ENCODE peak calls at places on chromosomes 13 and 19, in four cellular contexts. O is A549, G is HepG2, P is K562. W is an unnamed sample.

GRCh38 chr13:36986462-36987240 is 12.5 kb downstream of the ALG5 start:
- DNase-seq in O (no peak), G (no peak), P (no peak), W (no peak)

GRCh38 chr19:39166571-39167391 is 30.0 kb upstream of the NCCRP1 start:
- DNase-seq in O (no peak), G (peak), P (peak), W (peak)

GRCh38 chr13:30266751-30267150 is 40.6 kb downstream of the KATNAL1 start:
- DNase-seq in O (no peak), G (no peak), P (no peak), W (no peak)

GRCh38 chr19:17389957-17390664 is 3.9 kb downstream of the CCDC194 start:
- DNase-seq in O (no peak), G (no peak), P (no peak), W (no peak)

GRCh38 chr13:101346942-101347728 is 69.2 kb downstream of the NALCN start:
- DNase-seq in O (no peak), G (no peak), P (no peak), W (no peak)

GRCh38 chr19:53892981-53893325 is 11.0 kb downstream of the PRKCG start:
- DNase-seq in O (no peak), G (no peak), P (peak), W (peak)

GRCh38 chr19:8504171-8504570 is 1.7 kb upstream of the PRAM1 start:
- DNase-seq in O (no peak), G (no peak), P (peak), W (no peak)

GRCh38 chr19:2362039-2362969 is 2.2 kb downstream of the TMPRSS9 start:
- DNase-seq in O (no peak), G (no peak), P (no peak), W (no peak)

GRCh38 chr19:13053761-13054604 is 48.7 kb downstream of the LYL1 start:
- DNase-seq in O (no peak), G (peak), P (no peak), W (peak)

GRCh38 chr19:46036745-46037126 is 4.1 kb downstream of the IGFL4 start:
- DNase-seq in O (no peak), G (peak), P (no peak), W (no peak)

GRCh38 chr13:19606152-19606551 is 27.3 kb upstream of the MPHOSPH8 start:
- DNase-seq in O (no peak), G (no peak), P (no peak), W (no peak)

GRCh38 chr19:289651-290538 is 1.3 kb downstream of the PLPP2 start:
- DNase-seq in O (peak), G (peak), P (peak), W (peak)

GRCh38 chr19:11401808-11402543 is 17.1 kb downstream of the RGL3 start:
- DNase-seq in O (no peak), G (no peak), P (no peak), W (no peak)

GRCh38 chr13:92806215-92806614 is 420.4 kb upstream of the GPC6 start:
- DNase-seq in O (no peak), G (no peak), P (no peak), W (no peak)

GRCh38 chr13:99071211-99071610 is 93.3 kb upstream of the DOCK9 start:
- DNase-seq in O (no peak), G (no peak), P (no peak), W (no peak)

GRCh38 chr13:34591801-34592454 is 350.1 kb upstream of the NBEA start:
- DNase-seq in O (no peak), G (no peak), P (no peak), W (no peak)

GRCh38 chr13:76884167-76884566 is 2.0 kb downstream of the KCTD12 start:
- DNase-seq in O (no peak), G (no peak), P (no peak), W (peak)

GRCh38 chr19:3968556-3969434 is 2.1 kb downstream of the DAPK3 start:
- DNase-seq in O (peak), G (peak), P (peak), W (peak)

GRCh38 chr13:98947925-98948324 is 29.9 kb downstream of the DOCK9 start:
- DNase-seq in O (no peak), G (no peak), P (no peak), W (no peak)

GRCh38 chr13:111211789-111212516 is 96.8 kb downstream of the ARHGEF7 start:
- DNase-seq in O (no peak), G (no peak), P (no peak), W (no peak)

GRCh38 chr13:51541809-51542258 is 42.4 kb upstream of the WDFY2 start:
- DNase-seq in O (no peak), G (no peak), P (peak), W (no peak)

GRCh38 chr19:44643605-44644390 is at the start of gene PVR:
- DNase-seq in O (peak), G (peak), P (peak), W (peak)

GRCh38 chr13:38008636-38009035 is 139.1 kb upstream of the TRPC4 start:
- DNase-seq in O (no peak), G (no peak), P (peak), W (no peak)

GRCh38 chr13:51913421-51914136 is 51.8 kb downstream of the CCDC70 start:
- DNase-seq in O (no peak), G (no peak), P (no peak), W (peak)

GRCh38 chr13:97125810-97126738 is 96.1 kb upstream of the MBNL2 start:
- DNase-seq in O (no peak), G (no peak), P (no peak), W (no peak)

GRCh38 chr19:40603071-40603718 is 2.0 kb downstream of the LTBP4 start:
- DNase-seq in O (no peak), G (peak), P (peak), W (no peak)

GRCh38 chr13:81770868-81771505 is 1430.1 kb upstream of the SPRY2 start:
- DNase-seq in O (no peak), G (no peak), P (no peak), W (no peak)

GRCh38 chr13:81773263-81773662 is 1432.3 kb upstream of the SPRY2 start:
- DNase-seq in O (no peak), G (no peak), P (no peak), W (no peak)

DNA sequence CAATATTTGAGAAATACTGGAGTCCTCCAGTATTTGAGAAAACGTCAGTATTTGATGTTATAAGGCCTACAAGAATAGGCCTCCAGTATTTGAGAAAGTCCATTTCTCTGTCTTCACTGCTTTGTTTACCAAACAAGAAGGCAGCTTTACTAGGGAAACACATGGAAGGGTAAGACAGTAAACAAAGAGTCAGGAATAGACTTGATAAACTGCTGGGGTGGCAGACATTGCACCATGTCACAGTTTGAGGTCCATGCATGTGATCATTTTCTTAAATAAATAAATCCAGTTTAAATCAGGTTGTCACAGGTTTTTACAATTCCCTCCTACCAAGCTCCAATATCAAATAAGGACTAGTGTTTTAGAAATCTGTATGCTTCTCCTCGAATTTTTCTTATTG is 1431.0 kb upstream of the SPRY2 start:
- DNase-seq in O (no peak), G (no peak), P (no peak), W (no peak)
- TF ChIP-seq ESRRA in O (no peak), G (no peak), P (no peak), W (no peak)

DNA sequence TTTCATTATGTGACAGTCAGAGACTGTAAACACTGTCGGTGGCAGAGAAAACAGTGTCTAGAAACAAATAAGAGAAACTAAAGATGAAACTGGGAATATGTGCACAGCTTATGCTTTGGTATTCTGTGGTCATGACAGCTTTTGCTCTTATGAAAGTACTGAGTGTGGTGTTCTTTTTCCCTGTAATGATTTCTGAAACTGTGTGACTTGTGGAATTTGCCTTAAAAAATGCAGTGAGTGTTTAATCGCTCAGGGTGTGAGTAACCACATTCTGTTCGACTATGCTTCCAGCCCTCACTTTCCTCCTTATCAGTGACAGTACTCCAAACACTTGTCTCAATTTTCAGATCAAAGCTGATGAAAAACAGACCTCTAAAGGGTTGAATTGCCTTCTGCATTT is 66.9 kb upstream of the DIAPH3 start:
- DNase-seq in O (no peak), G (no peak), P (peak), W (no peak)
- TF ChIP-seq ESRRA in O (no peak), G (no peak), P (no peak), W (no peak)

GRCh38 chr13:44919103-44919804 is 70.0 kb downstream of the NUFIP1 start:
- DNase-seq in O (no peak), G (no peak), P (no peak), W (no peak)

GRCh38 chr13:44921478-44921877 is 67.8 kb downstream of the NUFIP1 start:
- DNase-seq in O (no peak), G (peak), P (no peak), W (no peak)

GRCh38 chr13:44918323-44919102 is 70.8 kb downstream of the NUFIP1 start:
- DNase-seq in O (peak), G (peak), P (peak), W (peak)

GRCh38 chr13:44920013-44920412 is 69.3 kb downstream of the NUFIP1 start:
- DNase-seq in O (no peak), G (no peak), P (no peak), W (no peak)

DNA sequence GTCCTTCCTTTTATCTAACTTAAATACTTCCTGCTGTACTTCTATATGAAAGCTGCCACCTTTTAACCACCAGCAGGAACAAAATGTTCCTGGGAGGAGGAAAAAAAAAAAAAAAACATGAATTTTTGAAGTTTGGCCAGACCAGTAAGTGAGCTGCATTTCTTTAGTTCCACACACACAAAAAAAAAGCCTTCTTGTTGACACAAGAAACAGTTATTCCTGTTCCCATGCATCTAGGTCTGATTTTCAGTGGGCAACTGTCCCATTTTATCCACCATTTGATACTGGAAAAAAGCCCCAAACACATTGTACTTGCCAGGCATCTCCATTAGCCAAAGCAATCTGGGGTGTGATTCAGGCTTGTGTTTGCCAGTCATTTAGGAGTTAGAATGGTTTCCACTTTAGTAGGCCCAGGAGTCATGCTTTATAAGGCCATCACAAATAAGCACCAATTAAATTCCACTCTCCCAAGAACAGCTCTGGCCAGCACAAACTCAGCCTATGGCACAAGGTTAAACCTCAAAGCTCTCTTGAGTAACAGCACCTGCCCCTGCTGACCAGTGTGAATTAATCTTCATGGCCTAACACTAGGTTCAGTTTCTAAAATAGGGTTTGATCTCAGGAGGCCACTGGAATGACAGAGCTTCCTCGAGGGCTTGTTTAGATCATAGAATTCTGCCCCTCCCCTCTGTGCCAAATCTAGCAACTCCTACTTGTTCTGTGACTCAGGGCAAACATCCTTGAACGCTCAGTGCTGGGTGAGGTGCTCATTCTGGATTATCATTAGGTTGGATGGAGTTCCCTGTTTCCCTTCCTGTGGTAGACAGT is 67.1 kb downstream of the NUFIP1 start:
- DNase-seq in O (peak), G (peak), P (no peak), W (no peak)
- TF ChIP-seq ESRRA in O (no peak), G (no peak), P (no peak), W (no peak)

GRCh38 chr19:18417250-18418033 is 1.8 kb upstream of the SSBP4 start:
- DNase-seq in O (no peak), G (peak), P (peak), W (peak)

GRCh38 chr19:18412610-18413239 is 6.5 kb upstream of the SSBP4 start:
- DNase-seq in O (no peak), G (no peak), P (no peak), W (no peak)

GRCh38 chr19:18414504-18415176 is 4.6 kb upstream of the SSBP4 start:
- DNase-seq in O (no peak), G (no peak), P (peak), W (no peak)

GRCh38 chr19:18416778-18417249 is 2.4 kb upstream of the SSBP4 start:
- DNase-seq in O (no peak), G (peak), P (peak), W (peak)

GRCh38 chr19:18415177-18415867 is 3.9 kb upstream of the SSBP4 start:
- DNase-seq in O (no peak), G (no peak), P (peak), W (no peak)
- TF ChIP-seq ESRRA in O (no peak), G (no peak), P (peak), W (no peak)

GRCh38 chr19:58519087-58519354 is 589 bp downstream of the ZBTB45 start:
- DNase-seq in O (peak), G (peak), P (peak), W (peak)
- TF ChIP-seq ESRRA in O (no peak), G (no peak), P (no peak), W (no peak)

DNA sequence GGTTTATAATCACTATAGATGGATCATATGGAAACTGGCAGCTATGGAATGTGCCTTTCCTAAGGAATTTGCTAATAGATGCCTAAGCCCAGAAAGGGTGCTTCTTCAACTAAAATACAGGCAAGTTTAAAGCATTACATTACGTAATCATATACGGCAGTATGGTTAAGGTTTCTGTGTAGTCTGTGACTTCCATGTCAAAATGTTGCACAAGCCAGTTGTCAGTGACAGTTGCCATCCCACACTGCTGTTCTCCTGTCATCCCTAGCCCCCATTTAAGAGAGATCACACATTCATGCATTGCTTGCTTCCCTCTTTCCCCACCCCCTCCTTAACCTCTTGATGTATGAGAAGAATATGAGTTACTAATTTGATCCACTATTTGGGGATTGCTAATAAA is 47.3 kb downstream of the BRCA2 start:
- DNase-seq in O (no peak), G (no peak), P (no peak), W (no peak)
- TF ChIP-seq ESRRA in O (no peak), G (no peak), P (no peak), W (no peak)

W was measured in WTC11.